ENCODE peak calls at places on chromosomes 7 and 10, in seven cellular contexts. F is WTC11, G is AG04450, X is activated B cell treated with CpG ODN at 0.5 μM for 24 hours, I is GM10248, A is SK-N-SH, H is body of pancreas. N is an unnamed sample.
A peak's percentile ranks its signal among the peaks of the same experiment; 100 is the strongest.

GRCh38 chr7:2761801-2762497 is 73.9 kb downstream of the AMZ1 start:
- DNase-seq in H (no peak), X (no peak), G (no peak), A (no peak), I (no peak), F (no peak), N (no peak)

GRCh38 chr7:5383314-5384098 is 40.1 kb downstream of the TNRC18 start:
- DNase-seq in A (no peak), I (no peak), H (no peak), X (no peak), G (no peak), F (no peak), N (no peak)

GRCh38 chr10:93437946-93438795 is 44.0 kb downstream of the MYOF start:
- DNase-seq in F (no peak), I (no peak), G (no peak), A (no peak), H (no peak), X (no peak), N (peak; percentile 52)

GRCh38 chr7:85286449-85286848 is 99.6 kb upstream of the SEMA3D start:
- DNase-seq in X (no peak), A (no peak), I (no peak), F (no peak), H (no peak), G (no peak), N (no peak)

GRCh38 chr10:21174670-21175495 is 277.8 kb upstream of the NEBL start:
- DNase-seq in G (no peak), X (no peak), I (no peak), H (no peak), A (no peak), F (no peak), N (no peak)

GRCh38 chr7:37921340-37921805 is 933 bp downstream of the EPDR1 start:
- DNase-seq in X (no peak), I (peak; percentile 27), G (no peak), A (peak; percentile 80), H (peak; percentile 41), F (peak; percentile 44), N (no peak)

GRCh38 chr10:124078714-124079113 is 14.7 kb downstream of the CHST15 start:
- DNase-seq in F (no peak), G (no peak), H (no peak), A (no peak), X (no peak), I (no peak), N (no peak)

GRCh38 chr7:27174077-27175004 is at the start of gene HOXA10:
- DNase-seq in G (no peak), I (no peak), X (peak; percentile 17), H (peak; percentile 10), A (no peak), F (no peak), N (peak; percentile 14)

GRCh38 chr10:128373071-128373749 is 247.0 kb upstream of the MKI67 start:
- DNase-seq in F (no peak), A (no peak), H (no peak), G (no peak), I (peak; percentile 38), X (no peak), N (no peak)

GRCh38 chr7:73960548-73960947 is 67.4 kb upstream of the ELN start:
- DNase-seq in H (no peak), A (no peak), G (no peak), F (no peak), I (no peak), X (no peak), N (no peak)

DNA sequence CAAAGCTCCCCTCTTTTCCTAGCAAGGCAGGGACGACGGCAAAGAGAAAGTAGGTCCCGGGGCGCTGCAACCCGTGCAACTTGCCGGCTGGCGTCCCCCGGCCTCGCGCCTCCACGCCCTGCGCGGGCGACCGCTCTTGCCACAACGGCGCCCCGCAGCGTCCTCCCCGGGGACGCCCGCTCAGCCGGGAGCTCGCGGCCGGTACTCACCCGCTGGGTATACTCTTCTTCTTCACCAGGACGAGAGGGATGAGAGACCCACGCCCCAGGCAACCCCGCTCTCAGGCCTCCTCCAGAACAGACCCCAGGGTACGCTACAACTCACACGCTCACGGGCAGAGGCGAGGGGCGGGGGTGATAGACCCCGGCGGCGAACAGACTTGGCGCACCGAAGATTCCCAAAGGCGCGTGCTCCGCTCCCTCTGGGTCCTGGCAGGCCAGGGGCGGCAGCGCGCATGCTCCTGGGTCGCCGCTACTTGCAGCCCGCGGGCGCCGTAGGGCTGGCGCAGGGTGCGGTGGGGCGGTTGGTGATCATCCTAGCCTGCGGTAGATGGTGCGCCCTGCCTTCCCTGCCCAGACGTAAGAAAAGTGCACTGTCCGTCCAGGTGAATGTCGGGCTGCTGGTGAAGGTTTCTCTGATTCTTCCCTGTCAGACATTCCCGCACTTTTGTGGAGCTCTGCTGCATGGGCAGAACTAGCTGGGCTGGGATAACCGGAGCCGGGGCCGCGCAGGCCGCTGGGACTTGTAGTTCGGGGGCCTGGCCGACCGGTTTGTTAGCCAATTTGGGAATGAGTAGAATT is at the start of gene CC2D2B:
- DNase-seq in A (peak; percentile 94), X (peak; percentile 70), F (peak; percentile 85), H (peak; percentile 81), I (peak; percentile 84), G (peak; percentile 46), N (peak; percentile 64)
- TF ChIP-seq CTCF in A (peak; percentile 29), X (no peak), F (no peak), H (no peak), I (no peak), G (peak; percentile 22), N (no peak)

GRCh38 chr7:20329389-20330175 is 1.1 kb upstream of the ITGB8 start:
- DNase-seq in A (peak; percentile 86), G (no peak), I (peak; percentile 67), X (peak; percentile 33), H (peak; percentile 70), F (peak; percentile 58), N (peak; percentile 31)
- TF ChIP-seq CTCF in A (peak; percentile 54), G (peak; percentile 45), I (no peak), X (no peak), H (peak; percentile 18), F (no peak), N (no peak)

DNA sequence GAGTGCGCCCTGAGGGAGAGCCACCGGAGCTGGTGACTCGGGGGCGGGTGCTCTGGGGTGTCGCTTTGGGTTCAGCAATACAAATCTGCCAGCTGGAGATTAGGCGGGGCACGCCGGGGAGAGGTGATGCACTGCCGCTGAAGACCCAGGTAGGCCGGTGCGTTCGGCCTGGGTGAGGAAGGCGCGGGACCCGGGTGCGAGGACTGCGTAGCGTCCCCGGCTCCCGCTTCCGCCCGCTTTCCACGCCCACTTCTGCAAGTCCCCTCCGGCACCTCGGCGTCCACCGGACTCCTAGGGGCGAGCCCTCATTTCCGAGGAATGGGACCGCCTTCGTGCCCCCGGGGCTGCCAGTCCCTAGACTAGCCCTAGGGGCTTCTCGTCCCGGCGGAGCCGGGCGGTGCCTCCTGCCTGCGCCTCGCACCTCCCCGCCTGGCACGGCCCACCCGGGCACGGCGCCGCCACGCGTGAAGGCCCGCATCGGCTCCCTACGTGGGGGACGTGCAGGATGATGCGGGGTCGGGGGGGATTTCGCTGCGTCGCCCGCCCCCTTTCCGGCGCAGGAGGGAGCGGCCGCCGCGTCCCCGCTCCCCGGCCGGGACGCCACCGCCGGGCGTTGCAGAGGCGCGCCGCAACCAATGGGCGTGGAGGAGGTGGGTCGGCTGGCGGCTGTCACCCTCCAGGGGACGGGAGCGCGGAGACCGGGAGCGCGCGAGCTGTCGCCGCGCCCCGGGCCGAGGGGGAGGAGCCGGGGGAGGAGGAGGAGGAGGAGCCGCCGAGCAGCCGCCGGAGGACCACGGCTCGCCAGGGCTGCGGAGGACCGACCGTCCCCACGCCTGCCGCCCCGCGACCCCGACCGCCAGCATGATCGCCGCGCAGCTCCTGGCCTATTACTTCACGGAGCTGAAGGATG is 40.0 kb downstream of the HK1 start:
- DNase-seq in H (peak; percentile 85), X (peak; percentile 87), A (peak; percentile 99), G (no peak), I (peak; percentile 98), F (peak; percentile 89), N (no peak)
- TF ChIP-seq CTCF in H (no peak), X (no peak), A (no peak), G (no peak), I (no peak), F (no peak), N (no peak)

DNA sequence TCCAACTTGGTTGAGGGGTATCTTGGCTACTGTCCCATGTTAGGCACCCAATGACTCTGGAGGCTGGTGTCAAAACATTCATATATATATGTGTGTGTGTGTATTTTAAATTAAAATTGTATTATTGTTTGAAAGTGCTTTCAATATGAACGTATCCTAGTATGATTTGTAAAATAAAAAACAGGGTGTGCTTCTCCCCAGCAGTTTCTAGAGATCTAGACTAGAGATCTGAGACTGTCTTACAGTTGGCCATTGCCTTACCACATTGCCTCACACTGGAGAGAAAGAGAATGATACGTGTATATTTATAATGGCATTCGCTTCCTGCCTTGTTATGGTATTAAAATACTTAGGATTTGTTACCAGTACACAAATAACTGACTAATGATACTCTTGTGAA is 1.2 kb downstream of the BAG3 start:
- DNase-seq in X (no peak), A (no peak), I (peak; percentile 58), H (no peak), G (peak; percentile 34), F (no peak), N (no peak)
- TF ChIP-seq CTCF in X (no peak), A (peak; percentile 58), I (peak; percentile 47), H (peak; percentile 9), G (peak; percentile 42), F (no peak), N (no peak)

DNA sequence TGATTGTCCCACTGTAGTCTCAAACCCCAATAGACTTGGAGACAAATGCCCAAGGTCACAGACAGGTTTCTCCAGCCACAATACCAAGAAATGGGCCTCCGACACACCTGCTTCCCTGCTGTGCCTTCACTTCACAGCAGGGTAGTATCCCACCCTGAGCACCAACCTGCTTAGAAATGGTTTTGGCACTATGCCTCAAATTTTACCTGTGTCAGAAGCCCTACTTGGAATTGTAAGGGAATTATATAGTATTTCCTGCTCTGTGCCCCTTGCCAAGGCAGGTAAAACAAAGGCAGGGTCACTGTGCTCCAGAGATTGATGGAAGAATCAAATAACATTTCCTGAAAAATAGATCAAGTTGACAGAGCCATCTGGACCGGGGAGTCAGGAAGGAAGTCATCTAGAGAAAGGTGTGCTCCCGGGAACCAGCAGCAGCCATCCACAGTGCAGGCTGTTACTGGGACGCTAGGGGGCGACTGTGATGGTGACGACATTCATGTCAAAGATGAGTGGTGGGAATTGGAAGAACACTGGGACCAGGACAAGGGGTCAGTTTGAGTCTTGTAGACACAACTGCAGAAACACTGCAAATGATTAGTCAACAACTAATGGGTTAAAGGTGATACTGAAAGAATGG is 117.8 kb upstream of the AKR1E2 start:
- DNase-seq in I (no peak), A (no peak), F (peak; percentile 82), X (no peak), G (no peak), H (no peak), N (no peak)
- TF ChIP-seq CTCF in I (peak; percentile 19), A (peak; percentile 23), F (peak; percentile 71), X (no peak), G (no peak), H (no peak), N (no peak)

N was measured in omental fat pad.